ENCODE peak calls at places on chromosomes 3 and 15, in four cellular contexts. L, G, Y and R are unnamed samples.

GRCh38 chr3:27613846-27614500 is 108.2 kb downstream of the EOMES start:
- DNase-seq in L (no peak), Y (no peak), G (no peak), R (no peak)

GRCh38 chr15:94467034-94467433 is 235.7 kb downstream of the MCTP2 start:
- DNase-seq in L (no peak), Y (no peak), G (no peak), R (no peak)

GRCh38 chr15:33680336-33680735 is 288.0 kb upstream of the CHRM5 start:
- DNase-seq in G (no peak), Y (no peak), L (no peak), R (no peak)

GRCh38 chr15:53412542-53412941 is 346.9 kb downstream of the WDR72 start:
- DNase-seq in G (no peak), Y (no peak), L (no peak), R (no peak)

GRCh38 chr15:82848201-82848993 is 39.0 kb downstream of the WHAMM start:
- DNase-seq in L (peak), G (no peak), Y (no peak), R (no peak)

GRCh38 chr3:97930018-97930417 is 42.2 kb downstream of the RIOX2 start:
- DNase-seq in G (no peak), L (no peak), Y (no peak), R (no peak)

GRCh38 chr15:90334304-90334731 is 17.8 kb upstream of the ZNF774 start:
- DNase-seq in Y (no peak), L (no peak), G (peak), R (no peak)

GRCh38 chr3:120021523-120021922 is 72.7 kb downstream of the GSK3B start:
- DNase-seq in G (peak), Y (no peak), L (no peak), R (no peak)

GRCh38 chr15:35427496-35427895 is 118.5 kb downstream of the DPH6 start:
- DNase-seq in L (no peak), G (no peak), Y (no peak), R (no peak)

GRCh38 chr3:13954266-13954665 is 74.4 kb upstream of the WNT7A start:
- DNase-seq in Y (no peak), L (no peak), G (no peak), R (no peak)
- TF ChIP-seq CTCF in Y (no peak), L (no peak), G (no peak), R (no peak)

GRCh38 chr3:112228786-112229185 is 65.2 kb downstream of the SLC9C1 start:
- DNase-seq in Y (no peak), L (no peak), G (no peak), R (no peak)

GRCh38 chr3:112230033-112230432 is 64.0 kb downstream of the SLC9C1 start:
- DNase-seq in L (no peak), G (no peak), Y (no peak), R (no peak)

GRCh38 chr3:112231727-112232126 is 62.3 kb downstream of the SLC9C1 start:
- DNase-seq in G (no peak), Y (no peak), L (no peak), R (no peak)

DNA sequence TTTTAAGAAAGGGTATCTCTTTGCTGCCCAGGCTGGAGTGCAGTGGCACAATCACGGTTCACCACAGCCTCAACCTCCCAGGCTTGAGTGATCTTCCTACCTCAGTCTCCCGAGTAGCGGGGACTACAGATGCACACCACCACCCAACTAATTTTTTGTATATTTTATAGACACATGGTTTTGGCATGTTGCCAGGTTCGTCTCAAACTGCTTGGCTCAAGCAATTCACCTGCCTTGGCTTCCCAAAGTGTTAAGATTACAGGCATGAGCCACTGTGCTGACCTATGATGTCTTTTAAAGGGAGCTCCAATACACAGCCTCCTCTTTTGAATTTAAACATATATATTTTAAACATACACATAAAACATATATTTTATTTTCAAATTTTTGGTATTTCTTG is 60.9 kb downstream of the SLC9C1 start:
- DNase-seq in G (no peak), L (no peak), Y (no peak), R (no peak)
- TF ChIP-seq CTCF in G (no peak), L (no peak), Y (no peak), R (no peak)

DNA sequence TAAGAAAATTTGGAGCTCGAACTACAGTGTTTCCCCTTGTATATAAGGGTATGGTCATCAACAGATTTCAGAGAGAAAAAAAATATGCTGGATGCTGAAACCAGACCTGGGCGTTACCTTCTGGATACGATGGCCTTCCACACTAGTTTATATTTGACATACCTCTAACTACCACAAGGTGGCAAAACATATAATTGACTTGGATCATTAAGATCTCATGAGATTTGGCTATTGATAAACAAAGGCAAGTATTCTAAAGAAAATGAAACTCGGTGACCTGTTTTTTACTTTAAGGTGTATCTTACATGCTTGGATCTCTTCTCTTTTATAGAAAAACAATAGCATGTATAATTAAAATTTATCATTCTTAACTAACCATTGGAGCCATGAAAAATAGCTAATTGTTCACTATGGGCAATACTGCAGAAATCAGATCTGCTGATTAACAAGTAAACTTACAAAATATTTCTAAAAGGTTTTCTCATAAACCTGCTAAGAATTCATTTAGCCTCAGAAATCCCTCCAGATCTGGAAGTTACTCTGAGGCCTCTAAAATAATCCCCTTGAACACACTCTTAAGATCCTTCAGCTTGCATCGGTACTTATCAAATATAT is 300.6 kb upstream of the KCNH8 start:
- DNase-seq in Y (no peak), L (no peak), G (peak), R (peak)
- TF ChIP-seq CTCF in Y (peak), L (no peak), G (peak), R (peak)

DNA sequence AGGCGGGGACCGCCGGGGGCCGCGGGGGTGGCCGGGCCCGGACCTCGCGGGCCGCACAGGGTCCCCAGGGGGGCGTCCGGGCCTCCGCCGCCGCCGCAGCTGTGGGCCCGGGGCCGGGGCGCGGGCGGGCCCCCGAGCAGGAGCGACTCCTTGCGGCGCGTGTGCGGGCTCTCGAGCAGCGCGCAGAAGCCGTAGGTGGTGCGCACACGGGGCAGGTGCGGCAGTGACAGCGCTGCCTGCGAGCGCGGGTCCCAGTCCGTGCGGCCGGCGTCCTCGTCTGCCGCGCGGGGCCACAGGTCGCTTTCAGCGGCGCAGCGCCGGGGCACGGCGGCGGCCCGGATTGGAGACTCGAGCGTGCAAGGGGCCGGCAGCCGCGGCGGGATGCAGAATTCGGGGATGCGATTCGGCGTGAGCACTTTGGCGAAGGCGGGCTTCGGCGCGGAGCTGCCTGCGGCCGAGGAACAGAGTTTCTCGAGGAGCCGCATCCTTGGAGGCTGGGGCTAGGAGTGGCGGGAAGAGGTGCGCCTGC is 521 bp downstream of the C2CD4B start:
- DNase-seq in G (peak), Y (peak), L (no peak), R (no peak)
- TF ChIP-seq CTCF in G (no peak), Y (no peak), L (no peak), R (no peak)

GRCh38 chr3:141410408-141410807 is 42.1 kb downstream of the ZBTB38 start:
- DNase-seq in G (no peak), Y (no peak), L (no peak), R (peak)
- TF ChIP-seq CTCF in G (no peak), Y (no peak), L (no peak), R (no peak)

DNA sequence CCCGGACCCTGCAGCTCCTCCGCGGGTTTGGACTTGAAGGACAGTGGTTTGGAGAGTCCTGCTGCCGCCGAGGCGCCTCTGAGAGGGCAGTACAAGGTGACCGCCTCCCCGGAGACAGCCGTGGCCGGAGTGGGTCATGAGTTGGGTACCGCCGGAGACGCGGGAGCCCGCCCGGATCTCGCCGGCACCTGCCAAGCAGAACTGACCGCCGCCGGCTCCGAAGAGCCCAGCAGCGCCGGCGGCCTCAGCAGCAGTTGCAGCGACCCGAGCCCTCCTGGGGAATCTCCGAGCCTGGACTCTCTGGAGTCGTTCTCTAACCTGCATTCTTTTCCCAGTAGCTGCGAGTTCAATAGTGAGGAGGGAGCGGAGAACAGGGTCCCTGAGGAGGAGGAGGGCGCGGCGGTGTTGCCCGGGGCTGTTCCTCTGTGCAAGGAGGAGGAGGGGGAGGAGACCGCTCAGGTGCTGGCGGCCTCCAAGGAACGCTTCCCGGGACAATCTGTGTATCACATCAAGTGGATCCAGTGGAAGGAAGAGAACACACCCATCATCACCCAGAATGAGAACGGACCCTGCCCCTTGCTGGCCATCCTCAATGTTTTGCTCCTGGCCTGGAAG is 626 bp downstream of the MINDY2 start:
- DNase-seq in G (peak), L (peak), Y (peak), R (peak)
- TF ChIP-seq CTCF in G (no peak), L (no peak), Y (no peak), R (no peak)

DNA sequence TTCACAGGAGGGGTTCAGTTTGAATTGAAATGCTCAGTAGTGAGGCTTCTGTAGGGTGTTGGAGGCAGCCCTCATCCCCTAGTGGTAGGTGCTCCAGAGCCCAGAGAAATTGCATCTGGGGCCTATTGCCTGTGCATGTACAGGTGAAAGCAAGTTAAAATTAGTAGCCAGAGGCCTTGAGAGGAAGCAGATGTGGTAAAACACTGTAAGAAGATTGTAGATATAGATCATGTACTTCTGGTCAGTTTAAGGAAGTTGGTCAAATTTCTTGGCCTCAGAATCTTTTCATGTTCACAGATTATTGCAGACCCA is 34.6 kb downstream of the IGSF10 start:
- DNase-seq in Y (no peak), G (no peak), L (no peak), R (no peak)
- TF ChIP-seq CTCF in Y (peak), G (peak), L (no peak), R (no peak)

DNA sequence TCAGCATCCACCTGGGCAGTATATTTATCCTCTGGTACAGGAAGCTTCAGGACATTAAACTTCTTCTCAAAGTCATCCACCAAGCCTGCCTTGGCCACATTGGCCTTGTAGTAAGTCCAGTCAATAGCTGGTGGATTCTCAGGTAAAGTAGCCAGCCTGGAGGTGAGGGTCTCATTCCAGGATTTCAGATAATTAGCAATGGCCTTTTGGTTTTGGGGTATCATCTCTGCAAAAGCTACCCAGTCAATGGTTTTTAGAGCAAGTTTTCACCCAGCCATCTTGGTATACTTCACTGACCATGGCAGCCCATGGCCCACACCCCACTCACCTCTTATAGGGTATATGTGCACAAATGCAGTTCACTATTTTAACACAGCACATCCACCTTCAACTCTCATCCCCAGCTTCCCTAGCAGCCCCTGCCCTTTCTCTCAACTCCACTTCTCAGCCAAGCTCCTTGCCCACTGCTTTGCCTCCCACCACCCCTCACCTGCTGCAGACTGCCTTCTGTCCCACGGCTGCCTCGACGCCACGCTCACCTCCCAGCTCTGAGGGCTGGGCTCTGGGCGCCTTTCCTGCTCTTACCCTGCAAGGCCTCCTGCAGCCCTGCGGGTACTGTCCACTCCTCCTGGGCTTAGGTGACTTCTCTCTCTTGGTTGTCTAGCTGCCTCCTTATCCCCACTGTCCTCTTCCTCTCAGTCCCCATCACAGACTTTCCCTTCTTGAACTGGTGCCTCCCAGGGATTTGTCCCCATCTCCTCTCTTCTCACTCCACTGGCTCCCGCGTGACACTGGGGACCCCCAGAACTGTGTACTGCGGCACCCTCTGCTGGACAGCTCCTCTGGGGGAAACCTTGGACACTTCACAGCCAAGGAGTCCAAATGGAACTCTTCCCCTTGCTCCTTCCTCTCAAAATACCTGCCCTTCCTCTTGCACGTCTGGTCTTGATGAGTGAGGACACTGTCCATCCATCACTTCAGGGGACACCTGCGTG is 1.7 kb upstream of the TGM5 start:
- DNase-seq in L (no peak), G (peak), Y (peak), R (peak)
- TF ChIP-seq CTCF in L (no peak), G (peak), Y (peak), R (peak)

DNA sequence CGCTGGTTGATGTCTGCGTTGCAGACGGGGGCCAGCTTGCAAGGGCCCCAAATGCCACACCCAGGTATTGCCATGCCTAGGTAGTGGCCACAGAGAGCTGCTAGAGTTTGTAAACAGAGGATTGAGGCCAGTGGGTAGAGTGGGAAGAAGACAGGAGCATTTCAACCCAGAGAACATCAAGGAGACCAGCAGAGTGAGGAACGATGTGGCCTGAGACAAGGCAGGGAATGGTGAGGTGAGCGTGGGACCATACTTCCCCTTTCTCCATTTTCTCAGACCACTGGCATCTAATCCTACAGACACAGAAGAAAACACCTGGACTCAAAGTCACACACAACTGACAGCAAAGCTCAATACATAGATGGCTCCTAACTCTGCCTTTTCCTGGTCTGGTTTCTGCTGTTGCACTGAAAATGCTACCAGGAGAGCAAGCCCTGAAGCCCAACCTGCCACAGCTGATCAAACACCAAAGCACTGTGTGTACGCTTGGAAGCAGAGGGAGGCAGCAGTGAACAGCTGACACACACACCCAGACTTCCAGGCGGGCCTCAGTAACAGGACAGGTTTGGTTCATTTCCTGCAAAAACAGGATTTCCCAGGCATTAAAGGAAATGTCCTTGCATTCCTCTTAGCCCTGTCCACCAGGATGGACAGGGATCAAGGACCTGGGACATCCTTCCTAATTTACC is 1.6 kb downstream of the FAM174B start:
- DNase-seq in Y (no peak), L (peak), G (no peak), R (no peak)
- TF ChIP-seq CTCF in Y (no peak), L (no peak), G (peak), R (no peak)

DNA sequence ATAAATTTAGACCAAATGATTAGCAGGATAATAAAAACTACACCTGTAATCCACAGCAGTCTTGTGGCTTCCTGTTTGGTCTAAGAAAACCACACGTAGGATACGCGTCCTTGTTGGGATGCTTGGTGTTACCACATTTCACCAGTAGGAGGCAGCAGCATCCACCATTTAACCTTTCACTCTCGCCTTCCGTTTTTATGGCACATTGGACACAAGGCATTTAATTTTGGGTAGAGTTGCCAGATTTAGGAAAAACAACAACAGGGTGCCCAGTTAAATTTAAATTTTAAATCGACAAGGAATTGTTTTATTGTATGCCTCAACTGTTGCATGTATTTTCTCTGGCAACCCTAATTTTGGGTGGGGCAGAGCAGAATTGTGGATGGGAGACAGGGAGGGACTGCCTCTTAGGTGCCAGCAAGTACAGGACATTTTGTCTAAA is 6.3 kb downstream of the LRRC31 start:
- DNase-seq in G (peak), Y (peak), L (peak), R (peak)
- TF ChIP-seq CTCF in G (peak), Y (peak), L (peak), R (peak)